ENCODE peak calls at places on chromosomes 13 and 19, in five cellular contexts. T is Caco-2, Y is cerebellum, H is GM12892, B is HS-5. R is an unnamed sample.

GRCh38 chr19:51128227-51128626 is 3.5 kb downstream of the SIGLEC9 start:
- DNase-seq in B (no peak), T (no peak), H (no peak), Y (no peak), R (no peak)

GRCh38 chr13:32955881-32956594 is 60.2 kb upstream of the KL start:
- DNase-seq in H (no peak), T (no peak), Y (no peak), B (no peak), R (no peak)

GRCh38 chr19:48964205-48965032 is 690 bp upstream of the FTL start:
- DNase-seq in T (peak), B (no peak), Y (no peak), H (no peak), R (no peak)

GRCh38 chr13:75418997-75419396 is 63.0 kb downstream of the TBC1D4 start:
- DNase-seq in H (no peak), Y (no peak), B (no peak), T (no peak), R (no peak)

GRCh38 chr19:18733196-18733647 is 49.7 kb downstream of the CRTC1 start:
- DNase-seq in Y (no peak), T (no peak), H (no peak), B (no peak), R (no peak)

GRCh38 chr13:103788061-103788652 is 721.9 kb upstream of the SLC10A2 start:
- DNase-seq in Y (no peak), T (no peak), B (no peak), H (no peak), R (no peak)

GRCh38 chr19:10797078-10797477 is 38.9 kb downstream of the TMED1 start:
- DNase-seq in H (no peak), T (no peak), Y (no peak), B (no peak), R (no peak)

GRCh38 chr19:35213678-35214632 is 14.6 kb downstream of the FAM187B start:
- DNase-seq in B (peak), H (no peak), Y (peak), T (no peak), R (no peak)

GRCh38 chr19:41617941-41618730 is 8.7 kb downstream of the CEACAM4 start:
- DNase-seq in H (no peak), Y (no peak), B (no peak), T (no peak), R (no peak)

GRCh38 chr19:38769635-38770211 is 3.6 kb downstream of the LGALS7 start:
- DNase-seq in H (peak), B (no peak), Y (peak), T (peak), R (no peak)

GRCh38 chr13:27921421-27921960 is 1.7 kb downstream of the PDX1 start:
- DNase-seq in B (no peak), Y (no peak), T (no peak), H (peak), R (peak)

GRCh38 chr13:25372275-25373081 is 704 bp downstream of the ATP8A2 start:
- DNase-seq in H (no peak), B (no peak), T (no peak), Y (peak), R (no peak)

GRCh38 chr19:43674630-43674982 is 4.6 kb upstream of the PLAUR start:
- DNase-seq in Y (no peak), T (no peak), H (no peak), B (no peak), R (no peak)

GRCh38 chr19:6213696-6214585 is 65.8 kb downstream of the MLLT1 start:
- DNase-seq in Y (no peak), T (no peak), H (peak), B (no peak), R (peak)

GRCh38 chr13:76887070-76887563 is 912 bp upstream of the KCTD12 start:
- DNase-seq in Y (no peak), H (no peak), B (no peak), T (peak), R (no peak)